ENCODE peak calls at places on chromosomes 1 and 21, in four cellular contexts. One of them, this sample, is unnamed.

GRCh38 chr1:243585982-243586381 is 264.1 kb downstream of the AKT3 start:
- DNase-seq in IMR-90: no peak
- DNase-seq in MM.1S: no peak
- DNase-seq in fibroblast of lung: no peak
- DNase-seq in this sample: no peak

GRCh38 chr1:109873278-109874175 is 37.1 kb upstream of the CSF1 start:
- DNase-seq in IMR-90: peak; percentile 29
- DNase-seq in MM.1S: no peak
- DNase-seq in fibroblast of lung: no peak
- DNase-seq in this sample: no peak

GRCh38 chr1:21944261-21945074 is 7.4 kb upstream of the HSPG2 start:
- DNase-seq in IMR-90: no peak
- DNase-seq in MM.1S: no peak
- DNase-seq in fibroblast of lung: no peak
- DNase-seq in this sample: peak; percentile 94

GRCh38 chr1:98205291-98206017 is 284.6 kb upstream of the DPYD start:
- DNase-seq in IMR-90: no peak
- DNase-seq in MM.1S: no peak
- DNase-seq in fibroblast of lung: no peak
- DNase-seq in this sample: no peak

GRCh38 chr1:167003711-167004110 is 14.6 kb downstream of the MAEL start:
- DNase-seq in IMR-90: no peak
- DNase-seq in MM.1S: no peak
- DNase-seq in fibroblast of lung: no peak
- DNase-seq in this sample: no peak

GRCh38 chr1:41418868-41419583 is 57.8 kb downstream of the FOXO6 start:
- DNase-seq in IMR-90: peak; percentile 84
- DNase-seq in MM.1S: no peak
- DNase-seq in fibroblast of lung: peak; percentile 88
- DNase-seq in this sample: peak; percentile 27

GRCh38 chr1:56258395-56258794 is 321.0 kb downstream of the PLPP3 start:
- DNase-seq in IMR-90: no peak
- DNase-seq in MM.1S: no peak
- DNase-seq in fibroblast of lung: no peak
- DNase-seq in this sample: peak; percentile 4

GRCh38 chr21:27532081-27532480 is 565.2 kb upstream of the ADAMTS5 start:
- DNase-seq in IMR-90: peak; percentile 63
- DNase-seq in MM.1S: no peak
- DNase-seq in fibroblast of lung: peak; percentile 50
- DNase-seq in this sample: no peak

DNA sequence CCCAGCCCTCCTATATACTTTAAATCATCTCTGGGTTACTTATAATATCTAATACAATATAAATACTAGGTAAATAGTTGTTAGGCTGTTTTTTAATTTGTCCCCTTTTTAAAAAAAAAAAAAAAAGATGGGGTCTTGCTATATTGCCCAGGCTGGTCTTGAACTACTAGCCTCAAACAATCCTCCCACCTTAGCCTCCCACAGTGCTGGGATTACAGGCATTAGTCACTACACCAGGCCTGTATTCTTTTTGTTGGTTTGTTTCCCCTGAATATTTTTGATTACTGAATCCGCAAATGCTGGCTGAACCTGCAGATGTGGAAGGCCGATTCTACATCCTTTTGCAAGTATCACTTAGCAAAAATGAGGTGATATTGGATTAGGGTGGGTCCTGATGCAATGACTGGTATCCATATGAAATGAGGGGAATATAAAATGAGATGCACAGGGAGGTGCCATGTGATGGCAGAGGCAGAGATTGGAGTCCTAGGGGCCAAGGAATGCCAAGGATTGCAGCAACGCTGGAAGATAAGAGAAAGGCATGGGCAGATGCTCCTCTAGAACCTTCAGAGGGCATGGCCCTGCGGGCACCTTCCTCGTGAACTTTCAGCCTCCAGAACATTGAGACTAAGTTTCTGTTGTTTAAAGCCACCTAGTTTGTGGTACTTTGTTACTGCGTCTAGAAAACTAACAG is 58.8 kb downstream of the SSBP3 start:
- DNase-seq in IMR-90: no peak
- DNase-seq in MM.1S: no peak
- DNase-seq in fibroblast of lung: no peak
- DNase-seq in this sample: no peak
- H3K4me2 ChIP-seq in IMR-90: no peak overlapping the region
- H3K4me2 ChIP-seq in MM.1S: no peak overlapping the region
- H3K4me2 ChIP-seq in fibroblast of lung: no peak overlapping the region
- H3K4me2 ChIP-seq in this sample: no peak overlapping the region

GRCh38 chr1:211036701-211037494 is 97.0 kb downstream of the KCNH1 start:
- DNase-seq in IMR-90: peak; percentile 92
- DNase-seq in MM.1S: no peak
- DNase-seq in fibroblast of lung: peak; percentile 58
- DNase-seq in this sample: no peak

GRCh38 chr1:211035821-211036380 is 98.0 kb downstream of the KCNH1 start:
- DNase-seq in IMR-90: no peak
- DNase-seq in MM.1S: no peak
- DNase-seq in fibroblast of lung: no peak
- DNase-seq in this sample: no peak
- H3K4me1 ChIP-seq in IMR-90: peaks cover 6% of the 10 kb centered on the region
- H3K4me1 ChIP-seq in MM.1S: no peaks in the 10 kb centered on the region
- H3K4me1 ChIP-seq in fibroblast of lung: peaks cover 2% of the 10 kb centered on the region
- H3K4me1 ChIP-seq in this sample: no peaks in the 10 kb centered on the region

GRCh38 chr1:101004666-101005065 is 20.9 kb downstream of the DPH5 start:
- DNase-seq in IMR-90: peak; percentile 64
- DNase-seq in MM.1S: no peak
- DNase-seq in fibroblast of lung: peak; percentile 91
- DNase-seq in this sample: no peak
- H3K4me2 ChIP-seq in IMR-90: peak overlapping the region; percentile 1
- H3K4me2 ChIP-seq in MM.1S: no peak overlapping the region
- H3K4me2 ChIP-seq in fibroblast of lung: no peak overlapping the region
- H3K4me2 ChIP-seq in this sample: no peak overlapping the region

DNA sequence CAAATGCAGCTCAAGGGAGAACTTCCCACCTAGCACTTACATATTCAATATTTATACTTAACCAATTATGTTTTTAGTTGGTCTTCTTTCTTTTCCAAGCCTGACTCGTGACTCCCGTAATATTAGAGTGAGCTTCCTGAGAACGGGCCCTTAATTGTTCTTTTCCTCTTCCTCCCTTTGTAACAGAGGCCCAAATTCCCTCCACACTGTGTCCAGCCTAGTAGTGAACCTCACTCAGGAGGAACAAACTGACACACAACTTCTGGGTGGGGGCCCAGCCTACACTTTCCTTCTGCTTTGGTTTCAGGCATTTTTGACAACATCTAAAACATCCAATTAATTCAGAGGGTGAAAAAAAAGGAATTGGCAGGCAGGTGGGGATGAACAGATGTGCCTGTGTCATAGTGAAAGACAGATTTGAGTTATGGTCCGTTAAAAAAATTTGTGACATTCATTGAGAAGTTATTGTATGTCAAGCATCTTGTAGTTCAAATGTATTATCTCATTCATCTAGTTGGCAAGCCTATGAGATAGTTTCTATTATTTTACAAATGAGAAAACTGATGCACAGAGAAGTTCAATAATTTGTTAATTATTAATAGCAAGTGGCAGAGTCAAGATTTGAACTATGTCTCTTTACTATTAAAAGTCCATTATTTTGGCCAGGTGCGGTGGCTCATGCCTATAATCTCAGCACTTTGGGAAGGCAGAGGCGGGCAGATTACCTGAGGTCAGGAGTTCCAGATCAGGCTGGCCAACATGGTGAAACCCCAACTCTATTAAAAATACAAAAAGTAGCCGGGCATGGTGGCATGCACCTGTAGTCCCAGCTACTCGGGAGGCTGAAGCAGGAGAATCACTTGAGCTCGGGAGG is 41.7 kb upstream of the LRIG2 start:
- DNase-seq in IMR-90: no peak
- DNase-seq in MM.1S: no peak
- DNase-seq in fibroblast of lung: no peak
- DNase-seq in this sample: no peak
- H3K4me1 ChIP-seq in IMR-90: no peaks in the 10 kb centered on the region
- H3K4me1 ChIP-seq in MM.1S: no peaks in the 10 kb centered on the region
- H3K4me1 ChIP-seq in fibroblast of lung: no peaks in the 10 kb centered on the region
- H3K4me1 ChIP-seq in this sample: peaks cover 10% of the 10 kb centered on the region

GRCh38 chr1:28339551-28339950 is 10.7 kb downstream of the MED18 start:
- DNase-seq in IMR-90: no peak
- DNase-seq in MM.1S: no peak
- DNase-seq in fibroblast of lung: no peak
- DNase-seq in this sample: no peak

GRCh38 chr1:28343405-28343804 is 14.6 kb downstream of the MED18 start:
- DNase-seq in IMR-90: peak; percentile 74
- DNase-seq in MM.1S: no peak
- DNase-seq in fibroblast of lung: no peak
- DNase-seq in this sample: no peak

GRCh38 chr1:28340221-28340974 is 11.6 kb downstream of the MED18 start:
- DNase-seq in IMR-90: no peak
- DNase-seq in MM.1S: no peak
- DNase-seq in fibroblast of lung: no peak
- DNase-seq in this sample: no peak

GRCh38 chr1:28338897-28339296 is 10.1 kb downstream of the MED18 start:
- DNase-seq in IMR-90: no peak
- DNase-seq in MM.1S: no peak
- DNase-seq in fibroblast of lung: no peak
- DNase-seq in this sample: no peak

DNA sequence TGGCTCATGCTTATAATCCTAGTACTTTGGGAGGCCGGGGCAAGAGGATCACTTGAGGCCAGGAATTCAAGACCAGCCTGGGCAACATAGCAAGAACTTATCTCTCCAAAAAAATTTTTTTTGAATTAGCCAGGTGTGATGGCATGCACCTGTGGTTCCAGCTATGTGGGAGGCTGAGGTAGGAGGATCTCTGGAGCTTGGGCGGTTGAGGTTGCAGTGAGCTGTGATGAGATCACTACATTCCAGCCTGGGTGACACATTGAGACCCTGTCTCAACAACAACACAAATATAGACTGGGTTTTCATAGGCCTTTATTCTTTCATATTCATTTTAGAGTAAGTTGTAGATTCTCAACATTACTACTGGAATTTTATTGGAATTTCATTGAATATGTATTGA is 12.8 kb downstream of the MED18 start:
- DNase-seq in IMR-90: peak; percentile 45
- DNase-seq in MM.1S: no peak
- DNase-seq in fibroblast of lung: no peak
- DNase-seq in this sample: no peak
- H3K4me2 ChIP-seq in IMR-90: no peak overlapping the region
- H3K4me2 ChIP-seq in MM.1S: no peak overlapping the region
- H3K4me2 ChIP-seq in fibroblast of lung: no peak overlapping the region
- H3K4me2 ChIP-seq in this sample: no peak overlapping the region

DNA sequence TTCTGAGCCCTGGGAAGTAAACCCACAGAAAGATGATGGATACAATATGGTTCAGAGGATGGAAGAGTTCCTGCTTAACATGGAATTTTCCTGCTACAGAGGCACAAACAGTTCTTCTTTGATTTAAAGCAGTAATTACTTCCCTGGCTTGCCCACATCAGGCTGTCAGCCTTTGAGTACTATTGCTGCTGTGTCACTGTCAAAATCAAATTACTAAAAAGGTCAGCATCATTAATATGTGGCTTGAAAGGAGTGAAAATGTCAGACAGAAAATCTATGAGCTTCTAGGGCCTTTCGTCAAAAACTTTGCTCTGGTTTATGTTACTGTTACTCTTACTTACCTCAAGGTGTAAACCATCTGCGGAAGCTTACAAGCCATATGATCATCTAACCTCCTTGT is 98.6 kb upstream of the DPT start:
- DNase-seq in IMR-90: no peak
- DNase-seq in MM.1S: no peak
- DNase-seq in fibroblast of lung: no peak
- DNase-seq in this sample: no peak
- H3K4me1 ChIP-seq in IMR-90: no peaks in the 10 kb centered on the region
- H3K4me1 ChIP-seq in MM.1S: no peaks in the 10 kb centered on the region
- H3K4me1 ChIP-seq in fibroblast of lung: no peaks in the 10 kb centered on the region
- H3K4me1 ChIP-seq in this sample: peaks cover 6% of the 10 kb centered on the region

GRCh38 chr1:111624382-111624781 is 4.8 kb downstream of the RAP1A start:
- DNase-seq in IMR-90: no peak
- DNase-seq in MM.1S: no peak
- DNase-seq in fibroblast of lung: no peak
- DNase-seq in this sample: no peak
- H3K4me2 ChIP-seq in IMR-90: no peak overlapping the region
- H3K4me2 ChIP-seq in MM.1S: no peak overlapping the region
- H3K4me2 ChIP-seq in fibroblast of lung: no peak overlapping the region
- H3K4me2 ChIP-seq in this sample: no peak overlapping the region

GRCh38 chr1:208182880-208183279 is 61.3 kb downstream of the PLXNA2 start:
- DNase-seq in IMR-90: no peak
- DNase-seq in MM.1S: no peak
- DNase-seq in fibroblast of lung: no peak
- DNase-seq in this sample: no peak
- H3K4me1 ChIP-seq in IMR-90: peaks cover 11% of the 10 kb centered on the region
- H3K4me1 ChIP-seq in MM.1S: peaks cover 31% of the 10 kb centered on the region
- H3K4me1 ChIP-seq in fibroblast of lung: peaks cover 9% of the 10 kb centered on the region
- H3K4me1 ChIP-seq in this sample: peaks cover 74% of the 10 kb centered on the region

GRCh38 chr1:43566382-43567035 is 35.8 kb downstream of the PTPRF start:
- DNase-seq in IMR-90: no peak
- DNase-seq in MM.1S: no peak
- DNase-seq in fibroblast of lung: no peak
- DNase-seq in this sample: no peak
- H3K4me2 ChIP-seq in IMR-90: no peak overlapping the region
- H3K4me2 ChIP-seq in MM.1S: peak overlapping the region; percentile 84
- H3K4me2 ChIP-seq in fibroblast of lung: peak overlapping the region; percentile 87
- H3K4me2 ChIP-seq in this sample: peak overlapping the region; percentile 77

This sample was measured in neural progenitor cell.